ENCODE peak calls at places on chromosomes 2 and 18, in nine cellular contexts. F is right lobe of liver, D is endothelial cell of umbilical vein, H is transverse colon, M is HCT116, R is upper lobe of left lung, C is Peyer's patch, S is heart left ventricle, E is tibial nerve. J is an unnamed sample.

GRCh38 chr2:34899079-34899478 is 1300.0 kb upstream of the FAM98A start:
- DNase-seq in C (no peak), R (no peak), E (no peak), S (no peak), M (no peak), F (no peak), D (no peak), H (no peak), J (no peak)

GRCh38 chr2:172086349-172087190 is 1.3 kb downstream of the DLX1 start:
- DNase-seq in D (peak; percentile 20), H (peak; percentile 44), C (peak; percentile 32), S (peak; percentile 56), M (no peak), F (no peak), R (peak; percentile 82), E (peak; percentile 5), J (no peak)

GRCh38 chr18:62337336-62337735 is 12.2 kb downstream of the TNFRSF11A start:
- DNase-seq in S (no peak), D (no peak), F (no peak), C (no peak), H (no peak), E (no peak), R (no peak), M (no peak), J (no peak)

GRCh38 chr2:199466704-199467461 is 9.1 kb upstream of the SATB2 start:
- DNase-seq in S (no peak), R (peak; percentile 40), D (no peak), E (no peak), C (no peak), H (peak; percentile 26), F (no peak), M (no peak), J (no peak)

GRCh38 chr2:21175895-21176646 is 52.3 kb downstream of the TDRD15 start:
- DNase-seq in F (no peak), S (no peak), D (peak; percentile 5), R (no peak), C (no peak), M (no peak), E (no peak), H (no peak), J (no peak)

GRCh38 chr18:72161686-72162085 is 382.5 kb downstream of the CBLN2 start:
- DNase-seq in F (no peak), R (no peak), H (no peak), D (no peak), E (no peak), M (no peak), C (no peak), S (no peak), J (no peak)

GRCh38 chr2:157075924-157076323 is 181.6 kb upstream of the GALNT5 start:
- DNase-seq in R (no peak), E (no peak), S (no peak), F (no peak), C (no peak), M (no peak), D (no peak), H (no peak), J (no peak)

GRCh38 chr2:215775106-215775505 is 238.2 kb downstream of the MREG start:
- DNase-seq in F (no peak), R (no peak), H (no peak), E (no peak), S (no peak), M (no peak), C (no peak), D (no peak), J (no peak)

GRCh38 chr2:10792660-10793400 is 19.8 kb downstream of the PDIA6 start:
- DNase-seq in C (no peak), D (no peak), R (no peak), H (no peak), M (no peak), E (no peak), S (no peak), F (no peak), J (no peak)

GRCh38 chr2:8581601-8582041 is 100.2 kb upstream of the ID2 start:
- DNase-seq in F (no peak), M (no peak), C (no peak), D (no peak), R (no peak), E (no peak), S (no peak), H (no peak), J (no peak)

GRCh38 chr2:210177769-210178168 is 6.6 kb upstream of the KANSL1L start:
- DNase-seq in D (no peak), S (no peak), M (no peak), R (no peak), C (no peak), H (no peak), F (no peak), E (no peak), J (no peak)

GRCh38 chr2:171855401-171855800 is 38.6 kb downstream of the SLC25A12 start:
- DNase-seq in D (no peak), R (no peak), E (no peak), F (no peak), H (no peak), C (no peak), S (no peak), M (no peak), J (no peak)

GRCh38 chr2:1654696-1655374 is 89.5 kb downstream of the PXDN start:
- DNase-seq in S (no peak), F (no peak), R (no peak), C (no peak), M (no peak), D (no peak), H (no peak), E (no peak), J (no peak)

GRCh38 chr2:137865954-137866540 is 98.2 kb upstream of the HNMT start:
- DNase-seq in F (no peak), M (peak; percentile 53), E (peak; percentile 23), C (peak; percentile 18), R (no peak), D (peak; percentile 53), H (peak; percentile 35), S (no peak), J (no peak)

GRCh38 chr2:101398026-101398830 is 10.9 kb upstream of the CREG2 start:
- DNase-seq in E (no peak), R (no peak), D (no peak), C (no peak), M (no peak), H (no peak), F (no peak), S (no peak), J (no peak)

GRCh38 chr18:62554083-62554815 is 31.4 kb downstream of the ZCCHC2 start:
- DNase-seq in C (no peak), E (no peak), F (no peak), H (no peak), S (no peak), D (peak; percentile 40), R (no peak), M (no peak), J (no peak)

GRCh38 chr18:50057009-50057408 is 137.9 kb downstream of the MYO5B start:
- DNase-seq in M (no peak), H (no peak), D (no peak), R (no peak), C (no peak), S (no peak), F (no peak), E (no peak), J (no peak)
- TF ChIP-seq CTCF in M (no peak), H (no peak), D (no peak), R (no peak), C (no peak), S (no peak), F (no peak), E (no peak), J (no peak)

DNA sequence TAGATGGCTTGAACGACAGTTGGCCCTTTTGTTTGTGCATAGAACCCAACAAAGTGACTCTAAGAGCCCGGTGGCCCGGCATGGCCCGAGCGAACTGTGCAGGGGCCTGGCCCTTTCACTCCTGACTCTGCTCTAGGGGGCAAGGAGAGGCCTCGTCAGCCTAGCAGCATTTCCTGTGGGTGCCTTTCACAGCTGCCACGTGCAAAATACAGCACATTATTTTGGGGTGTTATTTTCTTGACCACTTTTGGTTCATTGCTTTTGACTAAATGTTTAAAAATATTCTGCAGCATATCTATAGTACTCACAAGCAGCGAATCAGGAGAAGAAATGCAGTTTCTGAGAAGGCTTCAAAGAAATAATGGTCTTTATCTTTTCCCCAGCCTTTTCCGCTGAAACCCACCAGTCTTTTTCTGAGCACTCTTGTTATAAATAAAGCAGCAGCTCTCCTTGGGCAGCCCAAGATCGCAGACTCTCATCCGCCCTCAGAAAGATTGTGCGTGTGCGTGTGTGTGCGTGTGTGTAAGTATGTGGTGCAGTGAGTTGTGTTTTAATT is 31.3 kb downstream of the DGKD start:
- DNase-seq in M (no peak), C (no peak), F (no peak), D (no peak), H (no peak), E (no peak), S (no peak), R (peak; percentile 39), J (no peak)
- TF ChIP-seq POLR2A in M (no peak), C (no peak), F (no peak), D (no peak), H (no peak), E (no peak), S (no peak), R (no peak), J (no peak)

DNA sequence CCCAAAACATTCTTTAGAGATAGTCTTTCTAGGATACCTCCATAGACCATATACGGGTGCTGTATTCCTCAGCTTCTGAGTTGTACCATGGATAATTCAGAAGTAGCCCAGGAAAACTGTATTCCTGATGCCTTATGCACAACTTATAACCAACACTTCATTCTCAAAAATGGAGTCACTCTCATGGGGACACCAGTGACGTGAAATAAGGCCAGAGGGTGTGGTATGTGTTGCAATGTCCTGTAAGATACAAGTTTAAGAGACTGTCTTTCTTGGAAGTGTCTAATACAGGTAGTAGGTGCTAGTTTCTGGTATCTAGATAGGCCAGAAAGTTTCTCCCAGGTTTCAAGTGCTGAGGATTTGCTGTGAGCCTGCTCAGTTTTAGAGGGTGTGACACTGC is 36.1 kb downstream of the COX7A2L start:
- DNase-seq in F (no peak), D (no peak), M (no peak), C (no peak), H (no peak), E (no peak), S (no peak), R (no peak), J (no peak)
- TF ChIP-seq CTCF in F (no peak), D (no peak), M (no peak), C (no peak), H (no peak), E (no peak), S (no peak), R (no peak), J (no peak)

DNA sequence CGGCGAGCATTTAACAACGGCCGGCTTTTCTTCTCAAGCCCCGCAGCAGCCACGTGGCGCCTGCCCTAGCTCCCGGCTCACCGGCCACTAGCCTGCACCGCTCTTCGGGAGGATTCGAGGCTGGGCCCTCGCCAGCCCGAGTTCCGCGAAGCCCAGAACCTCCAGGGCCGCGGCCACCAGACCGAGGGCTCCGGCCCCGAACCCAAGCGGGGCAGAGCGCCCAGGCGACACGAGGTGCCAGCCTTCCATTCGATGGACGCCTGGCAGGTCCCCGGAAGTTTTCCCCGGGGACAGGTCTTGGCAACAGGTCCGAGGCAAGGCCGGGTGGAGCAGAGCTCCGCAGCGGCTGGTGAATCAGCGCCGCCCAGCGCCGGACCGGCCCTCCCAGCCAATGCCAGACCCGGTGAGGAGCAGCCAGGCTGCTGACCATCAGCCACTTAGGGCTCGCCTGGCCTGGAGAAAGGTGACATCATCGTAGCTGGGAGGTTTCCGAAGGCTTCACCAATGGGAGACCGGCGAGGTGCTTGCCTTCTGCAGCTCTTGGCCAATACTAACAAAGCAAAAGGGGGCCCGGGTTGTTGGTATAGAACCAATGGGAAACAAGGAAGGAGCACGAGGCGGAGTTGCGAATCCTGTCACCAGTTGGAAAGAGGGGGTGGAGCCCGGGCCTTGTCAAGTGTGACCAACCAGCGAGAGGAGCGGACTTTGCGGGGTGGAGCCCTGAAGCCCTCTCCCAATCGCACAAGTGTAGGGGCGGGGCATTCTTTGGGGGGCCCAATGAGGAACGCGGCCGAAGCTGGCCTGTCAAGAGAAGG is 467 bp upstream of the MXD1 start:
- DNase-seq in D (peak; percentile 100), E (peak; percentile 99), M (peak; percentile 100), C (peak; percentile 100), R (peak; percentile 98), S (peak; percentile 99), F (peak; percentile 100), H (peak; percentile 100), J (peak; percentile 100)
- TF ChIP-seq POLR2A in D (peak; percentile 84), E (peak; percentile 93), M (no peak), C (peak; percentile 88), R (peak; percentile 92), S (peak; percentile 62), F (peak; percentile 88), H (peak; percentile 71), J (peak; percentile 80)